ENCODE peak calls at places on chromosomes 7 and 10, in five cellular contexts. G is SK-N-SH, R is HepG2, J is K562, S is H1. P is an unnamed sample.

GRCh38 chr10:131806646-131807317 is 94.0 kb upstream of the PPP2R2D start:
- DNase-seq in G (no peak), R (no peak), J (no peak), S (no peak), P (no peak)

GRCh38 chr10:17216217-17216900 is 11.7 kb upstream of the VIM start:
- DNase-seq in G (no peak), R (peak), J (peak), S (no peak), P (no peak)

GRCh38 chr10:13346280-13346819 is 1.7 kb downstream of the SEPHS1 start:
- DNase-seq in G (no peak), R (no peak), J (no peak), S (no peak), P (no peak)

GRCh38 chr10:62779487-62780248 is 24.9 kb upstream of the ADO start:
- DNase-seq in G (no peak), R (no peak), J (no peak), S (no peak), P (no peak)

GRCh38 chr10:98332623-98333269 is 64.8 kb upstream of the LOXL4 start:
- DNase-seq in G (no peak), R (peak), J (no peak), S (no peak), P (no peak)

GRCh38 chr10:1654247-1654646 is 83.1 kb downstream of the ADARB2 start:
- DNase-seq in G (no peak), R (no peak), J (no peak), S (no peak), P (no peak)

GRCh38 chr7:149414745-149415390 is 46.0 kb downstream of the ZNF777 start:
- DNase-seq in G (no peak), R (no peak), J (no peak), S (peak), P (no peak)

GRCh38 chr10:75450062-75450429 is 18.6 kb downstream of the LRMDA start:
- DNase-seq in G (no peak), R (no peak), J (no peak), S (no peak), P (no peak)

GRCh38 chr7:87016606-87017005 is 42.8 kb downstream of the ELAPOR2 start:
- DNase-seq in G (no peak), R (peak), J (no peak), S (no peak), P (no peak)

GRCh38 chr10:62992145-62992721 is 140.9 kb upstream of the NRBF2 start:
- DNase-seq in G (no peak), R (no peak), J (no peak), S (no peak), P (no peak)

GRCh38 chr7:98051118-98051744 is 55.4 kb upstream of the LMTK2 start:
- DNase-seq in G (peak), R (peak), J (peak), S (peak), P (peak)

GRCh38 chr10:126013489-126014281 is 117.3 kb downstream of the FANK1 start:
- DNase-seq in G (no peak), R (no peak), J (peak), S (peak), P (no peak)

GRCh38 chr10:95767884-95768556 is 12.1 kb downstream of the ENTPD1 start:
- DNase-seq in G (no peak), R (no peak), J (no peak), S (no peak), P (no peak)

GRCh38 chr7:157018997-157019591 is 8.6 kb upstream of the MNX1 start:
- DNase-seq in G (peak), R (no peak), J (no peak), S (no peak), P (no peak)

GRCh38 chr10:119131512-119132240 is 27.8 kb downstream of the DENND10 start:
- DNase-seq in G (no peak), R (no peak), J (no peak), S (no peak), P (no peak)

GRCh38 chr7:98949336-98950044 is 71.2 kb downstream of the TRRAP start:
- DNase-seq in G (no peak), R (no peak), J (no peak), S (no peak), P (no peak)

GRCh38 chr7:51031791-51032484 is 249.2 kb upstream of the GRB10 start:
- DNase-seq in G (no peak), R (no peak), J (no peak), S (no peak), P (no peak)

GRCh38 chr10:87608756-87609155 is 50.9 kb upstream of the PAPSS2 start:
- DNase-seq in G (peak), R (no peak), J (no peak), S (no peak), P (no peak)

GRCh38 chr10:28840954-28841353 is 163.6 kb downstream of the BAMBI start:
- DNase-seq in G (no peak), R (no peak), J (no peak), S (no peak), P (no peak)

GRCh38 chr10:28841625-28842024 is 164.3 kb downstream of the BAMBI start:
- DNase-seq in G (no peak), R (no peak), J (no peak), S (no peak), P (no peak)

GRCh38 chr10:28840202-28840601 is 162.9 kb downstream of the BAMBI start:
- DNase-seq in G (no peak), R (no peak), J (no peak), S (no peak), P (no peak)

GRCh38 chr10:28839600-28840007 is 162.3 kb downstream of the BAMBI start:
- DNase-seq in G (peak), R (peak), J (peak), S (no peak), P (no peak)

DNA sequence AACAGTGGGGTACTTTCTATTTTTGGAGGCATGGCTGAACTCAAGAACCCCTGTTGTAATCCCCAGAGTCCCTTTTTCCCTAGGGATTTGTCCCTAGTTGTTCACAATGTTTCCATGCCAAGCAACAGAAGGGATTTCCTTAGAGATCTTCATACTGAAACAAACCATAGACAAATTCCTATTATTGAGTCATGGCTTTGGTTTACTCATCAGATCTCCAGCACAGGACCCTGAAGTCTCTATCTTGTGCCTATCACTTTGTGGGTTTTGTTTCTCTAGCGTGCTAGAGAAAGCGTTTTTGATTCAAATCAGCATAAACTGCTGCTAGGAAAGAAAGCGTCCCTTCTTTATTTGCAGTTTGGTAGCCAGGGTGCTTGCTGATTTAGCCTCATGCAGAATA is 165.0 kb downstream of the BAMBI start:
- DNase-seq in G (no peak), R (no peak), J (no peak), S (no peak), P (no peak)
- TF ChIP-seq TAF1 in G (no peak), R (no peak), J (no peak), S (no peak), P (no peak)

DNA sequence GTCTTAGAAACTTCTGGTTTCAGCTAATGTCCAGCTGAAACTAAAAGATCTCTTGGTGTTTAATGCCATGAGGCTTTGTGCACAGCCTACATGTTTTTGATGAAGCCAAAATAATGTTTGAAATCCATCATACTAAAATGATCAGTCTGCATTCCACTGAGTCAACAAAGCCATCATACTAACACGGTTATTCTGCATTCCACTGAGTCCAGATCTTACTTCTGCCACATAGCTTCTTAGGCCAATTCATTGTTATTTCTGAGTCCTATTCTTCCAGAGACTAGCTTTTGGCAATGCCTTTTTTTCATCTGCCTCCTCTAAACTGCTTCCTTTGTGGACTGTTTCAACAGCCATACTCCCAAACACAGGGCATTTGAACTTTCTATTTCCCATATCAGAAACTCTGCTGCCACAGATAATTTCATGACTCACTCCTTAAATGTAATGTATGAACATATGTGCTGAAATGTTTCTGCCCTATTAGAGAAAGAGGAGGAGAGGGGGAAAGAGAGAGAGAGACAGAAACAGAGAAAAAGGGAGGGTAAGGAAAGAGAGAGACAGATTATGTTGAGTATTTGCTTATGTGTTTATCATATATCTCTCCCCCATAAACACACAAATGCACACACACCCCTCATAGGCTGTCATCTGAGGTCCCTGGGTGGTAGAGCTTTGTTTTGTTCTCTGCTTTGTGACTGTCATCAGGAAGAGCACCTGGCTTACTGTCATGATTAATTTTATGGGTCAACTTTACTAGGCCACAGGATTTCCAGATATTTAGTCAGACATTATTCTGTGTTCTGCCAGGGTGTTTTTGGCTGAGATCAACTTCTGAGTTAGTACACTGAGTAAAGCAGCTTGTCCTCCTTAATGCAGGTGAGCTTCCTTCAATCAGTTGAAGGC is 308.1 kb upstream of the KCND2 start:
- DNase-seq in G (no peak), R (no peak), J (no peak), S (no peak), P (no peak)
- TF ChIP-seq TAF1 in G (no peak), R (no peak), J (no peak), S (no peak), P (no peak)

GRCh38 chr7:105204953-105205352 is 183.8 kb downstream of the SRPK2 start:
- DNase-seq in G (no peak), R (no peak), J (no peak), S (no peak), P (no peak)

GRCh38 chr7:105202561-105203130 is 186.1 kb downstream of the SRPK2 start:
- DNase-seq in G (no peak), R (no peak), J (no peak), S (no peak), P (no peak)

GRCh38 chr7:105206985-105207384 is 181.7 kb downstream of the SRPK2 start:
- DNase-seq in G (no peak), R (no peak), J (no peak), S (no peak), P (no peak)

GRCh38 chr7:105204520-105204919 is 184.2 kb downstream of the SRPK2 start:
- DNase-seq in G (no peak), R (no peak), J (no peak), S (no peak), P (no peak)

DNA sequence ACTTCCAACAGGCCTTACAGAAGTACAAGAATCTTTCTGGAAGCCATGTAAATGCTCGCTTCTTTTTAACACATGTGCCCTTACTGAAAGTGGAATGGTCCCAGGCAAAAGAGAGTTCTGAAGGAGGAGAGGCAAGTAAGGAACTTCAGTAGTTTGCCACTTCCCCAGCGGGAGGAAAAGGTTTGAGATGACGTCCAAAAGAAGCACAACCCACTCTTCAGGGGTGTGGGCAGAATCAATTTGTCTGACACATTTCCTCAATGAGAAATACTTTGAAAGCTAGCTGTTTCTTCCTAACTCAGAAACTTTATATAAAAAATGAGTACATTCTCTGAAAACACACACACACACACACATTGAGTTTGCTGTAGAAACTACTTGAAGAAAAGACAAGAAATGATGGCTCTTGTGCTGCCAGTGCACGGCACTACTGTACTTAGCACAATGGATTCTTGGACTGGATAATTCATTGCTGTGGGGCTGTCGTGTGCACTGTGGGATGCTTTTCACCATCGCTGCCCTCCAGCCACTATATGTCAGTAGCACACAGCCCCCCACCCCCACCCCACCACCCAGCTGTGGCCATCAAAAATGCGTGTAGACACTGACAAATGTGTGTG is 183.0 kb downstream of the SRPK2 start:
- DNase-seq in G (no peak), R (no peak), J (no peak), S (no peak), P (no peak)
- TF ChIP-seq TAF1 in G (no peak), R (no peak), J (no peak), S (no peak), P (no peak)

GRCh38 chr10:112115781-112116385 is 67.7 kb downstream of the GPAM start:
- DNase-seq in G (peak), R (peak), J (peak), S (peak), P (peak)
- TF ChIP-seq TAF1 in G (no peak), R (no peak), J (no peak), S (no peak), P (no peak)

GRCh38 chr10:77798940-77799339 is 127.6 kb downstream of the DLG5 start:
- DNase-seq in G (no peak), R (no peak), J (no peak), S (no peak), P (no peak)

GRCh38 chr10:77800738-77801266 is 125.8 kb downstream of the DLG5 start:
- DNase-seq in G (no peak), R (no peak), J (no peak), S (no peak), P (no peak)

GRCh38 chr10:77801474-77802238 is 124.9 kb downstream of the DLG5 start:
- DNase-seq in G (no peak), R (no peak), J (no peak), S (no peak), P (no peak)

GRCh38 chr10:77799352-77799751 is 127.2 kb downstream of the DLG5 start:
- DNase-seq in G (no peak), R (no peak), J (no peak), S (no peak), P (no peak)

GRCh38 chr10:77800320-77800719 is 126.2 kb downstream of the DLG5 start:
- DNase-seq in G (no peak), R (no peak), J (no peak), S (no peak), P (no peak)
- TF ChIP-seq TAF1 in G (no peak), R (no peak), J (no peak), S (no peak), P (no peak)

P was measured in GM12891.